ENCODE peak calls at places on chromosomes 6 and 20, in nine cellular contexts. R, F, U, D, N, T, Q, E and A are unnamed samples.

GRCh38 chr6:12605888-12606345 is 110.7 kb upstream of the PHACTR1 start:
- DNase-seq in R (no peak), F (peak), U (peak), D (peak), N (peak), T (no peak), Q (no peak), E (peak), A (peak)

GRCh38 chr20:1805816-1806215 is 89.4 kb upstream of the SIRPA start:
- DNase-seq in R (no peak), F (no peak), U (no peak), D (no peak), N (no peak), T (no peak), Q (no peak), E (no peak), A (no peak)

GRCh38 chr6:169221264-169221663 is 32.4 kb downstream of the THBS2 start:
- DNase-seq in R (no peak), F (no peak), U (no peak), D (no peak), N (no peak), T (no peak), Q (no peak), E (no peak), A (no peak)

GRCh38 chr6:42766163-42766670 is 15.6 kb upstream of the BICRAL start:
- DNase-seq in R (no peak), F (no peak), U (no peak), D (no peak), N (no peak), T (no peak), Q (peak), E (peak), A (no peak)

GRCh38 chr6:24775520-24776058 is 852 bp downstream of the GMNN start:
- DNase-seq in R (peak), F (no peak), U (peak), D (no peak), N (no peak), T (no peak), Q (no peak), E (peak), A (no peak)

GRCh38 chr6:157187182-157188093 is 135.9 kb downstream of the TMEM242 start:
- DNase-seq in R (no peak), F (peak), U (no peak), D (peak), N (no peak), T (no peak), Q (no peak), E (no peak), A (peak)

GRCh38 chr20:50717974-50718761 is 13.2 kb upstream of the PARD6B start:
- DNase-seq in R (no peak), F (no peak), U (no peak), D (peak), N (no peak), T (no peak), Q (no peak), E (no peak), A (no peak)

GRCh38 chr20:51661609-51662178 is 106.5 kb downstream of the ATP9A start:
- DNase-seq in R (peak), F (no peak), U (no peak), D (no peak), N (no peak), T (peak), Q (no peak), E (peak), A (no peak)

GRCh38 chr20:53643031-53643832 is 49.6 kb upstream of the ZNF217 start:
- DNase-seq in R (peak), F (peak), U (no peak), D (no peak), N (peak), T (peak), Q (peak), E (peak), A (peak)

GRCh38 chr6:125781307-125781868 is 9.4 kb upstream of the NCOA7 start:
- DNase-seq in R (no peak), F (peak), U (no peak), D (no peak), N (no peak), T (no peak), Q (no peak), E (no peak), A (no peak)

GRCh38 chr20:53408728-53409157 is 184.9 kb downstream of the ZNF217 start:
- DNase-seq in R (no peak), F (no peak), U (no peak), D (no peak), N (peak), T (no peak), Q (no peak), E (peak), A (no peak)

GRCh38 chr20:47196091-47197081 is 160.1 kb downstream of the ZMYND8 start:
- DNase-seq in R (peak), F (peak), U (peak), D (peak), N (peak), T (peak), Q (peak), E (peak), A (peak)

GRCh38 chr6:144149894-144150672 is at the start of gene STX11:
- DNase-seq in R (peak), F (peak), U (peak), D (peak), N (peak), T (peak), Q (peak), E (peak), A (peak)

GRCh38 chr6:54697423-54697822 is 149.1 kb upstream of the FAM83B start:
- DNase-seq in R (no peak), F (no peak), U (no peak), D (no peak), N (no peak), T (no peak), Q (no peak), E (peak), A (no peak)

GRCh38 chr6:81769834-81770233 is 17.4 kb upstream of the TENT5A start:
- DNase-seq in R (no peak), F (no peak), U (peak), D (peak), N (no peak), T (no peak), Q (no peak), E (no peak), A (no peak)

GRCh38 chr20:35344354-35344837 is 52.2 kb upstream of the FAM83C start:
- DNase-seq in R (no peak), F (peak), U (no peak), D (no peak), N (peak), T (no peak), Q (no peak), E (peak), A (peak)

GRCh38 chr6:48567016-48567415 is 456.0 kb upstream of the PTCHD4 start:
- DNase-seq in R (no peak), F (no peak), U (peak), D (no peak), N (no peak), T (no peak), Q (no peak), E (no peak), A (no peak)

GRCh38 chr6:38588631-38589366 is 50.9 kb downstream of the BTBD9 start:
- DNase-seq in R (no peak), F (no peak), U (no peak), D (no peak), N (no peak), T (no peak), Q (no peak), E (peak), A (no peak)

GRCh38 chr6:93341900-93342613 is 77.3 kb downstream of the EPHA7 start:
- DNase-seq in R (no peak), F (no peak), U (peak), D (peak), N (no peak), T (no peak), Q (no peak), E (no peak), A (no peak)

GRCh38 chr6:170371588-170371987 is 65.0 kb downstream of the FAM120B start:
- DNase-seq in R (no peak), F (no peak), U (peak), D (no peak), N (no peak), T (no peak), Q (no peak), E (no peak), A (no peak)

GRCh38 chr20:32052090-32052791 is at the start of gene HCK:
- DNase-seq in R (no peak), F (peak), U (peak), D (peak), N (peak), T (no peak), Q (no peak), E (no peak), A (no peak)

GRCh38 chr6:17968081-17968518 is 19.3 kb downstream of the KIF13A start:
- DNase-seq in R (no peak), F (no peak), U (no peak), D (no peak), N (no peak), T (no peak), Q (no peak), E (no peak), A (no peak)

GRCh38 chr6:36727491-36728021 is 29.9 kb downstream of the RAB44 start:
- DNase-seq in R (no peak), F (no peak), U (no peak), D (no peak), N (peak), T (no peak), Q (no peak), E (peak), A (no peak)

GRCh38 chr6:16338577-16339262 is 100.3 kb downstream of the GMPR start:
- DNase-seq in R (no peak), F (peak), U (peak), D (peak), N (no peak), T (no peak), Q (no peak), E (peak), A (peak)

GRCh38 chr6:138645976-138646640 is 127.5 kb upstream of the CCDC28A start:
- DNase-seq in R (no peak), F (no peak), U (no peak), D (no peak), N (no peak), T (no peak), Q (no peak), E (no peak), A (no peak)

GRCh38 chr6:156013155-156013554 is 557.5 kb upstream of the NOX3 start:
- DNase-seq in R (no peak), F (no peak), U (no peak), D (no peak), N (no peak), T (no peak), Q (no peak), E (no peak), A (no peak)

GRCh38 chr6:35503534-35503933 is 6.7 kb upstream of the TEAD3 start:
- DNase-seq in R (no peak), F (no peak), U (no peak), D (no peak), N (no peak), T (no peak), Q (no peak), E (no peak), A (no peak)

GRCh38 chr6:132530293-132530974 is 7.6 kb upstream of the TAAR9 start:
- DNase-seq in R (peak), F (peak), U (peak), D (peak), N (peak), T (peak), Q (peak), E (peak), A (peak)

GRCh38 chr6:15595461-15596173 is 67.2 kb downstream of the DTNBP1 start:
- DNase-seq in R (no peak), F (no peak), U (no peak), D (no peak), N (peak), T (no peak), Q (no peak), E (no peak), A (no peak)

GRCh38 chr6:27290850-27291208 is 21.2 kb downstream of the POM121L2 start:
- DNase-seq in R (no peak), F (no peak), U (peak), D (no peak), N (no peak), T (no peak), Q (no peak), E (no peak), A (no peak)

GRCh38 chr20:59661621-59662020 is 57.3 kb downstream of the PHACTR3 start:
- DNase-seq in R (no peak), F (peak), U (no peak), D (no peak), N (no peak), T (no peak), Q (no peak), E (no peak), A (no peak)

GRCh38 chr6:127266892-127267741 is 453 bp downstream of the RNF146 start:
- DNase-seq in R (no peak), F (peak), U (peak), D (peak), N (peak), T (no peak), Q (peak), E (peak), A (peak)

GRCh38 chr6:19204445-19204844 is 632.7 kb upstream of the ID4 start:
- DNase-seq in R (no peak), F (no peak), U (no peak), D (no peak), N (no peak), T (no peak), Q (no peak), E (no peak), A (no peak)

GRCh38 chr20:33671573-33672288 is 2.5 kb downstream of the NECAB3 start:
- DNase-seq in R (no peak), F (no peak), U (no peak), D (no peak), N (no peak), T (no peak), Q (no peak), E (no peak), A (no peak)